ENCODE peak calls at places on chromosomes 13 and 19, in four cellular contexts. Q is A549, A is upper lobe of right lung, N is breast epithelium. F is an unnamed sample.

GRCh38 chr13:51027644-51028043 is 83.4 kb downstream of the C13orf42 start:
- DNase-seq in N (no peak), Q (no peak), A (no peak), F (no peak)

GRCh38 chr19:42369433-42370067 is 20.5 kb downstream of the CNFN start:
- DNase-seq in A (no peak), N (no peak), Q (no peak), F (no peak)

GRCh38 chr19:12137541-12137940 is 2.6 kb downstream of the ZNF20 start:
- DNase-seq in N (no peak), Q (no peak), A (no peak), F (no peak)

GRCh38 chr13:63124863-63125262 is 1709.2 kb upstream of the PCDH20 start:
- DNase-seq in A (no peak), N (no peak), Q (peak), F (no peak)

GRCh38 chr13:74794582-74794981 is 660.4 kb upstream of the KLF12 start:
- DNase-seq in N (no peak), Q (no peak), A (no peak), F (no peak)

GRCh38 chr19:19551862-19552192 is 13.8 kb downstream of the CILP2 start:
- DNase-seq in A (no peak), N (no peak), Q (no peak), F (no peak)

GRCh38 chr13:111066544-111066943 is 48.6 kb upstream of the ARHGEF7 start:
- DNase-seq in A (no peak), N (no peak), Q (no peak), F (no peak)

GRCh38 chr19:50705422-50706019 is 14.1 kb downstream of the SHANK1 start:
- DNase-seq in N (no peak), Q (peak), A (no peak), F (no peak)

GRCh38 chr19:52492991-52493470 is 34.4 kb upstream of the ZNF808 start:
- DNase-seq in Q (no peak), A (no peak), N (no peak), F (no peak)

GRCh38 chr13:77309254-77309653 is 17.6 kb downstream of the MYCBP2 start:
- DNase-seq in Q (no peak), N (no peak), A (no peak), F (no peak)

GRCh38 chr19:30003862-30004261 is 61.8 kb downstream of the URI1 start:
- DNase-seq in Q (no peak), A (no peak), N (no peak), F (no peak)

GRCh38 chr13:88464851-88465250 is 793.7 kb downstream of the SLITRK5 start:
- DNase-seq in Q (no peak), N (no peak), A (no peak), F (no peak)

GRCh38 chr19:13076787-13077186 is 25.9 kb downstream of the LYL1 start:
- DNase-seq in A (no peak), Q (no peak), N (no peak), F (no peak)

GRCh38 chr13:61180245-61180644 is 235.4 kb downstream of the PCDH20 start:
- DNase-seq in A (no peak), Q (no peak), N (no peak), F (no peak)

GRCh38 chr13:33633701-33634525 is 184.0 kb upstream of the RFC3 start:
- DNase-seq in A (no peak), Q (peak), N (no peak), F (no peak)

GRCh38 chr13:46622013-46622917 is 69.3 kb downstream of the LRCH1 start:
- DNase-seq in Q (no peak), N (no peak), A (no peak), F (no peak)

GRCh38 chr19:38834590-38834989 is 3.0 kb upstream of the ECH1 start:
- DNase-seq in N (no peak), A (no peak), Q (no peak), F (no peak)

GRCh38 chr19:13189600-13189999 is 39.4 kb downstream of the IER2 start:
- DNase-seq in Q (no peak), N (no peak), A (no peak), F (no peak)

GRCh38 chr19:4971424-4971793 is 2.5 kb downstream of the KDM4B start:
- DNase-seq in A (no peak), N (no peak), Q (no peak), F (no peak)

GRCh38 chr13:113160983-113161382 is 2.5 kb downstream of the PROZ start:
- DNase-seq in A (no peak), N (no peak), Q (no peak), F (no peak)

GRCh38 chr19:36528921-36529518 is 949 bp upstream of the ZNF260 start:
- DNase-seq in N (no peak), Q (no peak), A (no peak), F (no peak)

GRCh38 chr19:41697198-41697855 is 9.3 kb upstream of the CEACAM7 start:
- DNase-seq in Q (no peak), A (peak), N (no peak), F (no peak)

GRCh38 chr13:107669356-107669755 is 546.0 kb downstream of the LIG4 start:
- DNase-seq in A (no peak), Q (no peak), N (no peak), F (no peak)

GRCh38 chr19:41930926-41931592 is 2.8 kb upstream of the ERFL start:
- DNase-seq in N (no peak), A (no peak), Q (no peak), F (no peak)

GRCh38 chr13:111458001-111458531 is 137.6 kb downstream of the TEX29 start:
- DNase-seq in N (no peak), Q (no peak), A (no peak), F (no peak)

DNA sequence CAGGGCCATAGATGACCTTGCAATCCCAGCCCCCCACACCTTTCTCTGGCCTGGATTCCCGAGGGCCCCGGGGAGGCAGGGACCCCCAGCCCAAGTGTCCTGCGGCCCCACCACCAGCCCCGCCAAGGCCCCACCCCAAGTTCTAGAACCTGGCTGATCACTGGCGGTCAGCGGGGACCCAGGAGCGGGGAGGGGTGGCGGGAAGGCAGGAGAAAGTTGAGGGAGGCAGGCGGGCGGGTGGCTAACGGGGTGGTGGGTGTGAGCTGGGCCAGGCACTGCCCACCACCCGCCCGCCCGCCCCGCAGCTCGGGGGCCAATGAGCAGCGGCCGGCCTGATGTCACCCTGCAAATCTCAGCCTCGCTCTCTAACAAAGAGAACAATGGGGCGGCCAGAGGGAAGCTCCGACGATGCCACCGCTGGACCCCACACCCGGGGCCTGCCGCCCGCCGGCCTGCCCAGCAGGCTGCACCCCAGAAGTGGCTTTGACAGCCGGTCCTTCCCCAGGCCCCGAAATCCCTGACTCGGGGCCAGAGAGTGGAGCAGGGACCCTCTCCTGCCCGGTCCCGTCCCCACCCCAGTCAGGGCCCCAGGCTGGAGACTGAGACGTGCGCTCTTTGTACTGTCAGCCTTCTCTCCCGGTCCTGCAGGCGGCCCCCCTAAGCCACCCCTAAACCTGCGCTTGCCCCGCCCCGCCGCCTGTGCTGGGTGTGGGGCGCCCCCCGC is 1.6 kb downstream of the MEX3D start:
- DNase-seq in Q (peak), N (peak), A (peak), F (no peak)
- H3K4me3 ChIP-seq in Q (peak), N (peak), A (peak), F (no peak)

DNA sequence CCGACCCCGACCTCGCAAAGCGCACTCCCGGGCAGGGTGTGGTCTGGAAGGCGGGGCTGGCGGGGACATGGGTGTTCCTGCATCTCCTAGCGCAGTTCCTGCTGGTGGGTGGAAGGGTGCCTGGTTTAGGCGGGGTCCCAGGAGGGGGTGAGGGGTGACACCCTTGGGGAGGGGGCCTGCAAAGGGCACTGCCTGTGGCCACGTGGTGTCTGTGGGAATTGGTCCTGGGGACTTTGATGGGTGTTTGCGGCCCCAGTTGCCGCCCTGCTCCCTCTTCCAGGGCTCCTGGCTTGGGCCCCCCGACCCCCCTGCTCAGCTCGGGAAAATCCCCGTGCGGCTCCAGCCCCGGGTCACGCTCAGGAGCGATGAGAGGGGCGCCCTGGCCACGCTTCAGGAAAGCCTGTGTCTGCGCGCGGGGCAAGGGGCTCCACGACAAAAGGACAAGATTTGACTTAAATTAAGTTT is 19.1 kb downstream of the WTIP start:
- DNase-seq in N (no peak), A (peak), Q (no peak), F (no peak)
- H3K27ac ChIP-seq in N (no peak), A (no peak), Q (no peak), F (no peak)

GRCh38 chr19:58098682-58098998 is 609 bp upstream of the ZSCAN18 start:
- DNase-seq in A (no peak), N (no peak), Q (no peak), F (no peak)
- H3K4me3 ChIP-seq in A (peak), N (peak), Q (peak), F (peak)

DNA sequence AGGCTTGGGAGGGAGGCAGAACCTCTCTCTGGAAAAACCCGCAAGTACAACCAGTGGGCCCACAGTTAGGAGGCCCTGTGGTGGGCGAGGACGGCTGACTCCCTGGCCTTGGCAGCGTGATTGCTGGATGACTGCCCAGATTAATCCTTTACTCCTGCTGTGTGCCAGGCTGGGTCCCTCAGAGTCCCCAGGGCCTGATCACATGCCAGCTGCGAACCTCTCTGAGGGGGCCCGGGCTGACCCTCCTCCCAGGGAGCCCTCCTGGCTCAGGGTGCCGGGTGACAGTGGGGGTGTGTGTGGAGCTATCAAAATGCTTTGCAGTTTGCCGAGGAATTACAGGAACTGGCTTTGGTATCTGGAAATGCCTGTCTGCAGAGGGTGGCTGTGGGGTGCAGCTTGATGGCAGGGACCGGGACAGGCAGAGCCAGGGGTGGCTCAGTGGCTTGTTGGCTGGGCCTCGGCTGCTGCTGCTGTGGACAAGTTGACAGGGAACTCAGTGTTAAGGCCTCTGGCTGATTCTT is 48.9 kb downstream of the DNM2 start:
- DNase-seq in A (no peak), Q (no peak), N (no peak), F (no peak)
- H3K27ac ChIP-seq in A (peak), Q (peak), N (peak), F (no peak)

GRCh38 chr19:16970821-16971220 is 55.8 kb downstream of the CPAMD8 start:
- DNase-seq in Q (no peak), N (peak), A (peak), F (no peak)
- H3K4me3 ChIP-seq in Q (no peak), N (no peak), A (no peak), F (no peak)

DNA sequence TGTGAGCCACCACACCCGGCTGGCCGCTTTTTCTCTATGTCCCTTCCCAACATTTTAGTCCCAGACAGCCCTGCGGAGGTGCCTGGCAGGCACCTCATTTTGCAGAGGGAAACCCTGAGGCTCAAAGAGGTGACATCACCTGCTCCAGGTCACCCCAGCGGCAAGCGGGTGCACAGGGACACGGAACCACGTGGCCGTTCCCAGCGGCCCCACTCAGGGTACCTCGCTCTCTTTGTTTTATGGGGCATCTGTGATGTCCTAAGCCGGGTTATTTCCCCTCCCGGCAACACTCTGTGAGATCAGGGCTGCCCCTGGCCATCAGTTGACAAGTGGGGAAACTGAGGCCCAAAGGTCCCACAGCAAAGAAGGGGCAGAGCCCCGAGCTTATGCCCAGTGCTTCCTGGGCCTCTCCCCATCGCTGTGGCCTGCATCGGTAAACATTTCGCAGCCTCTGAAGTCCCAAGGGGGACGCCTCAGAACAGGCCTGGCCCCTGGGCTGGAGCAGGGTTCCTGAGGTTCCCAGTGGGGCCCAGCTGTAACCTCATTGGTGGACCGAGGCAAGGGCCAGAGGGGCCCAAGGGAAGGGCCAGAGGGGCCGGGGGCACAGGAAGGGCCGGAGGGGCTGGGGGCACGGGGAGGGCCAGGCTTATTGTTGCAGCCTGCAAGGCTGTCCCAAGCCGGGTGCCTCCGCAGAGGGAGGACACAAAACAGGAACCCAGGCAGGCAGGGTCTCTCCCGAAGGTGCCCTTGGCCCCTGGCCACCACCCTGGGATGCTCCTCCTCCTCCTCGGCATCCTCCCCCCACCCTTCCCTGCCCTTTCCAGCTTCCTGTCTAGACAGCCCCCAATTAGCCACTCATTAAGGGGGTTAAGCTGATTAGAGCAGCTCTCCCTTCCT is 39.0 kb downstream of the SMIM24 start:
- DNase-seq in N (no peak), A (no peak), Q (no peak), F (no peak)
- H3K27ac ChIP-seq in N (no peak), A (peak), Q (no peak), F (no peak)

GRCh38 chr19:16326401-16327130 is 1.9 kb downstream of the KLF2 start:
- DNase-seq in Q (no peak), N (no peak), A (peak), F (peak)

GRCh38 chr19:16327911-16328823 is 3.5 kb downstream of the KLF2 start:
- DNase-seq in A (peak), Q (peak), N (no peak), F (peak)

GRCh38 chr19:16325671-16326400 is 1.2 kb downstream of the KLF2 start:
- DNase-seq in A (peak), Q (peak), N (no peak), F (peak)

GRCh38 chr19:16327501-16327900 is 2.9 kb downstream of the KLF2 start:
- DNase-seq in A (no peak), N (no peak), Q (no peak), F (no peak)

GRCh38 chr19:16327131-16327450 is 2.5 kb downstream of the KLF2 start:
- DNase-seq in N (no peak), A (peak), Q (no peak), F (no peak)
- H3K4me3 ChIP-seq in N (peak), A (peak), Q (no peak), F (peak)

GRCh38 chr19:827314-827709 is 325 bp upstream of the AZU1 start:
- DNase-seq in A (no peak), N (no peak), Q (no peak), F (no peak)

GRCh38 chr19:827710-828321 is at the start of gene AZU1:
- DNase-seq in A (peak), Q (no peak), N (no peak), F (no peak)

GRCh38 chr19:824885-825284 is 2.8 kb upstream of the AZU1 start:
- DNase-seq in Q (no peak), N (no peak), A (peak), F (no peak)

GRCh38 chr19:823565-824121 is 1.9 kb upstream of the PLPPR3 start:
- DNase-seq in N (peak), A (peak), Q (no peak), F (no peak)

GRCh38 chr19:825897-826640 is 1.6 kb upstream of the AZU1 start:
- DNase-seq in N (no peak), A (no peak), Q (no peak), F (no peak)
- H3K27ac ChIP-seq in N (no peak), A (no peak), Q (no peak), F (no peak)

GRCh38 chr13:97185291-97185690 is 36.8 kb upstream of the MBNL2 start:
- DNase-seq in Q (no peak), N (no peak), A (no peak), F (no peak)
- H3K4me3 ChIP-seq in Q (no peak), N (no peak), A (no peak), F (no peak)

DNA sequence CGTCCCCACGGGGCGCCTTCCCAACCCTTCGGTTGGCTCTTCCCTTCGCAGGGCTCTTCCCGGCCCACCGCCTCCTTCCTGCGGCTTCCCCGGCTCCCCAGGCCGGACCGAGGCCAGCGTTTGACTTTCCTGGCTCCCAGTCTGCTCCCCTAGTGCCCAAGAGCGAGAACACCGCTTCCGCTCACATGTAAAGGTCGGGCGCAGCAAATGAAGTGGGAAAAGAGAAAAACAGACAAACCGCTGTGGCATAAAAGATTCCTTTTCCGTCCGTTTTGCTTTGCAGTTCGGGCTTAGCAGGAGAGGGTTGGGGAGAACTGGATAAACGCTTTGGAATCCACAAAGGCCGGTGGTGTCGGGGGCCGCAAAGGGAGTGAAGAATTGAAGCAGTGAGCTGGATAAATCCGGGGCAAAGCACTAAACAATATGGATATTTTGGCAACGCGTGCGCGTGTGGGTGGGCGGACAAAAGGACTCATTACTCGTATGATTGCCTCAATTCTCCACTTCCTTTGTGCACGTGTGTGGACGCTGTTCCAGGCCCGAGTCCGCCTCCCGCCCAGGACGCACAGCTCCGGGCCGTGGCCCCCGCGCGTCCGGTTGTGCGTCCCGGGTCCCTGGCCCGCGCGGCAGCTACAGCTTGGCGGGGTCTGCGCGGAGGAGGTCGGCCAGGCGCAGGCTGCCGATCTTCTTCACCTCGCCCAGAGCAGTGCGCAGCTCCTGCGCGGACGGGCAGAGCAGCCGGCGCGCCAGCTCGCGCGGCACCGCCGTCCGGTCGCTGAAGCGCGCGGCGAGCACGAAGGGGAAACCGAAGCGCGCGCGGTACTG is 8.6 kb upstream of the CDX2 start:
- DNase-seq in A (peak), Q (peak), N (no peak), F (no peak)
- H3K27ac ChIP-seq in A (no peak), Q (no peak), N (no peak), F (no peak)